ENCODE peak calls at places on chromosomes 11 and 22, in nine cellular contexts. One of them, this sample, is unnamed.

GRCh38 chr22:28034760-28035401 is 115.8 kb upstream of the PITPNB start:
- DNase-seq in fibroblast of mammary gland: peak
- DNase-seq in mesothelial cell of epicardium: peak
- DNase-seq in kidney: peak
- DNase-seq in body of pancreas: peak
- DNase-seq in upper lobe of left lung: no peak
- DNase-seq in lower lobe of right lung: no peak
- DNase-seq in GM13976: no peak
- DNase-seq in cardiac muscle cell: peak
- DNase-seq in this sample: peak

GRCh38 chr11:94477644-94478043 is 16.0 kb downstream of the MRE11 start:
- DNase-seq in fibroblast of mammary gland: no peak
- DNase-seq in mesothelial cell of epicardium: no peak
- DNase-seq in kidney: no peak
- DNase-seq in body of pancreas: no peak
- DNase-seq in upper lobe of left lung: no peak
- DNase-seq in lower lobe of right lung: no peak
- DNase-seq in GM13976: no peak
- DNase-seq in cardiac muscle cell: no peak
- DNase-seq in this sample: no peak

GRCh38 chr11:19938051-19938856 is 222.0 kb downstream of the DBX1 start:
- DNase-seq in fibroblast of mammary gland: peak
- DNase-seq in mesothelial cell of epicardium: no peak
- DNase-seq in kidney: no peak
- DNase-seq in body of pancreas: peak
- DNase-seq in upper lobe of left lung: no peak
- DNase-seq in lower lobe of right lung: peak
- DNase-seq in GM13976: peak
- DNase-seq in cardiac muscle cell: peak
- DNase-seq in this sample: peak

GRCh38 chr11:72239296-72239848 is 4.6 kb downstream of the PHOX2A start:
- DNase-seq in fibroblast of mammary gland: peak
- DNase-seq in mesothelial cell of epicardium: no peak
- DNase-seq in kidney: peak
- DNase-seq in body of pancreas: no peak
- DNase-seq in upper lobe of left lung: peak
- DNase-seq in lower lobe of right lung: peak
- DNase-seq in GM13976: peak
- DNase-seq in cardiac muscle cell: peak
- DNase-seq in this sample: peak

GRCh38 chr11:70016666-70017347 is 61.3 kb upstream of the ANO1 start:
- DNase-seq in fibroblast of mammary gland: peak
- DNase-seq in mesothelial cell of epicardium: no peak
- DNase-seq in kidney: no peak
- DNase-seq in body of pancreas: no peak
- DNase-seq in upper lobe of left lung: no peak
- DNase-seq in lower lobe of right lung: no peak
- DNase-seq in GM13976: no peak
- DNase-seq in cardiac muscle cell: peak
- DNase-seq in this sample: peak

GRCh38 chr22:25172153-25172552 is 27.5 kb upstream of the CRYBB3 start:
- DNase-seq in fibroblast of mammary gland: no peak
- DNase-seq in mesothelial cell of epicardium: no peak
- DNase-seq in kidney: no peak
- DNase-seq in body of pancreas: no peak
- DNase-seq in upper lobe of left lung: no peak
- DNase-seq in lower lobe of right lung: no peak
- DNase-seq in GM13976: peak
- DNase-seq in cardiac muscle cell: peak
- DNase-seq in this sample: peak

GRCh38 chr11:117970400-117971024 is 15.7 kb upstream of the IL10RA start:
- DNase-seq in fibroblast of mammary gland: no peak
- DNase-seq in mesothelial cell of epicardium: no peak
- DNase-seq in kidney: no peak
- DNase-seq in body of pancreas: no peak
- DNase-seq in upper lobe of left lung: no peak
- DNase-seq in lower lobe of right lung: no peak
- DNase-seq in GM13976: no peak
- DNase-seq in cardiac muscle cell: peak
- DNase-seq in this sample: no peak

GRCh38 chr22:47698906-47699305 is 936.5 kb downstream of the TBC1D22A start:
- DNase-seq in fibroblast of mammary gland: no peak
- DNase-seq in mesothelial cell of epicardium: no peak
- DNase-seq in kidney: no peak
- DNase-seq in body of pancreas: no peak
- DNase-seq in upper lobe of left lung: no peak
- DNase-seq in lower lobe of right lung: no peak
- DNase-seq in GM13976: no peak
- DNase-seq in cardiac muscle cell: no peak
- DNase-seq in this sample: no peak

GRCh38 chr11:1847006-1847735 is 5.7 kb upstream of the LSP1 start:
- DNase-seq in fibroblast of mammary gland: no peak
- DNase-seq in mesothelial cell of epicardium: no peak
- DNase-seq in kidney: peak
- DNase-seq in body of pancreas: no peak
- DNase-seq in upper lobe of left lung: peak
- DNase-seq in lower lobe of right lung: no peak
- DNase-seq in GM13976: no peak
- DNase-seq in cardiac muscle cell: no peak
- DNase-seq in this sample: no peak

GRCh38 chr11:126585388-126586302 is 230.2 kb downstream of the ST3GAL4 start:
- DNase-seq in fibroblast of mammary gland: peak
- DNase-seq in mesothelial cell of epicardium: peak
- DNase-seq in kidney: no peak
- DNase-seq in body of pancreas: peak
- DNase-seq in upper lobe of left lung: no peak
- DNase-seq in lower lobe of right lung: no peak
- DNase-seq in GM13976: no peak
- DNase-seq in cardiac muscle cell: peak
- DNase-seq in this sample: peak

GRCh38 chr11:38182126-38182907 is 1584.3 kb upstream of the RAG2 start:
- DNase-seq in fibroblast of mammary gland: no peak
- DNase-seq in mesothelial cell of epicardium: no peak
- DNase-seq in kidney: no peak
- DNase-seq in body of pancreas: no peak
- DNase-seq in upper lobe of left lung: no peak
- DNase-seq in lower lobe of right lung: no peak
- DNase-seq in GM13976: no peak
- DNase-seq in cardiac muscle cell: peak
- DNase-seq in this sample: no peak

GRCh38 chr11:95697614-95698408 is 91.8 kb downstream of the FAM76B start:
- DNase-seq in fibroblast of mammary gland: no peak
- DNase-seq in mesothelial cell of epicardium: no peak
- DNase-seq in kidney: no peak
- DNase-seq in body of pancreas: no peak
- DNase-seq in upper lobe of left lung: no peak
- DNase-seq in lower lobe of right lung: no peak
- DNase-seq in GM13976: no peak
- DNase-seq in cardiac muscle cell: peak
- DNase-seq in this sample: no peak

DNA sequence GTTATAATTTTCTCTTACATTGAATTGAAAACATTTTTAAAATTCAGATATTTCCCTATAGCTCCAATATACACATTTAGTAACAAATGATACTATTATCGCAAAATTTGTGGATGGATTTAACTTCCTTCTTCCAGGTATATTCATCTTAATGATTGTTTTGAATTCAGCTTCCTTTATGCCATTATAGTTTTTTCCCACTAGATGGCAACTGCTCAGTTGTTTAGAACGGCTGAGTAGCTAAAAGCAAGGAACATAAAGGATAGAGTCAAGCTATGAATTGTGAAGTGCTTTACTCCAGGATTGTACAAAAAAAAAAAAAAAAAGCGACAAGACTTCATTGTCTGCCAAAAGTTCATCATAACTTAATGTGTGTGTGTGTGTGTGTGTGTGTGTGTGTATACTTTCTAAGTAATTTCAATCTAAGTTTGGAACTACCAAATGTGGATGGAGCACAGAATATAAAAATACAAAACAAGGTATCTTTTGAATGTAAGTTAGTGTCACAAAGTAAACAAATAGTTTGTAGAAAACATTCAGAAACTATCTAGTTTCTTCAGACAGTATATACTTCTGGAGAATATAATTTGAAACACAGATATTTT is 846.4 kb downstream of the DLG2 start:
- DNase-seq in fibroblast of mammary gland: peak
- DNase-seq in mesothelial cell of epicardium: no peak
- DNase-seq in kidney: no peak
- DNase-seq in body of pancreas: no peak
- DNase-seq in upper lobe of left lung: no peak
- DNase-seq in lower lobe of right lung: no peak
- DNase-seq in GM13976: no peak
- DNase-seq in cardiac muscle cell: peak
- DNase-seq in this sample: peak
- TF ChIP-seq CTCF in fibroblast of mammary gland: peak
- TF ChIP-seq CTCF in mesothelial cell of epicardium: peak
- TF ChIP-seq CTCF in kidney: peak
- TF ChIP-seq CTCF in body of pancreas: peak
- TF ChIP-seq CTCF in upper lobe of left lung: peak
- TF ChIP-seq CTCF in lower lobe of right lung: peak
- TF ChIP-seq CTCF in GM13976: no peak
- TF ChIP-seq CTCF in cardiac muscle cell: peak
- TF ChIP-seq CTCF in this sample: peak

GRCh38 chr11:114395776-114396175 is 4.5 kb downstream of the C11orf71 start:
- DNase-seq in fibroblast of mammary gland: peak
- DNase-seq in mesothelial cell of epicardium: no peak
- DNase-seq in kidney: no peak
- DNase-seq in body of pancreas: no peak
- DNase-seq in upper lobe of left lung: no peak
- DNase-seq in lower lobe of right lung: no peak
- DNase-seq in GM13976: no peak
- DNase-seq in cardiac muscle cell: no peak
- DNase-seq in this sample: peak
- TF ChIP-seq CTCF in fibroblast of mammary gland: peak
- TF ChIP-seq CTCF in mesothelial cell of epicardium: no peak
- TF ChIP-seq CTCF in kidney: no peak
- TF ChIP-seq CTCF in body of pancreas: no peak
- TF ChIP-seq CTCF in upper lobe of left lung: no peak
- TF ChIP-seq CTCF in lower lobe of right lung: no peak
- TF ChIP-seq CTCF in GM13976: no peak
- TF ChIP-seq CTCF in cardiac muscle cell: peak
- TF ChIP-seq CTCF in this sample: peak

DNA sequence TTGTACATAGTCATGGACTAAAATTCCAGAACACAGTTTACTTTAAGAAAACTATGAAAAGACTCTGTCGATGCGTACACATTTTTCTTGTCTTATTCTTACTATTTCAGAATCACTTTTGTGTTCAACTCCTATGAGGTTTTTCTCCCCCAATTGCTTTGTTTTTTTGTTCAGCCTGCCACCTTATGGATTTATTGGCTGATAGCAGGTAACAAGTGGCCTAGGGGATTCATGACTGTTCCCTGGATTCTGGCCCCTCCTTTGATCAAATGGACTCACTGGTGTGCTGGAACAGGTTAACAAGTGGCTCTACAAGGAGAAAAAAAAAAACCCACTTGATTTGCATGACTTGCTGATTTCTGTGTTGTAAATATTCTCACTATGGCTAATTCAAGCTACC is 10.6 kb downstream of the MMP20 start:
- DNase-seq in fibroblast of mammary gland: no peak
- DNase-seq in mesothelial cell of epicardium: no peak
- DNase-seq in kidney: no peak
- DNase-seq in body of pancreas: no peak
- DNase-seq in upper lobe of left lung: no peak
- DNase-seq in lower lobe of right lung: no peak
- DNase-seq in GM13976: no peak
- DNase-seq in cardiac muscle cell: no peak
- DNase-seq in this sample: peak
- TF ChIP-seq CTCF in fibroblast of mammary gland: no peak
- TF ChIP-seq CTCF in mesothelial cell of epicardium: no peak
- TF ChIP-seq CTCF in kidney: no peak
- TF ChIP-seq CTCF in body of pancreas: no peak
- TF ChIP-seq CTCF in upper lobe of left lung: no peak
- TF ChIP-seq CTCF in lower lobe of right lung: no peak
- TF ChIP-seq CTCF in GM13976: peak
- TF ChIP-seq CTCF in cardiac muscle cell: no peak
- TF ChIP-seq CTCF in this sample: no peak

DNA sequence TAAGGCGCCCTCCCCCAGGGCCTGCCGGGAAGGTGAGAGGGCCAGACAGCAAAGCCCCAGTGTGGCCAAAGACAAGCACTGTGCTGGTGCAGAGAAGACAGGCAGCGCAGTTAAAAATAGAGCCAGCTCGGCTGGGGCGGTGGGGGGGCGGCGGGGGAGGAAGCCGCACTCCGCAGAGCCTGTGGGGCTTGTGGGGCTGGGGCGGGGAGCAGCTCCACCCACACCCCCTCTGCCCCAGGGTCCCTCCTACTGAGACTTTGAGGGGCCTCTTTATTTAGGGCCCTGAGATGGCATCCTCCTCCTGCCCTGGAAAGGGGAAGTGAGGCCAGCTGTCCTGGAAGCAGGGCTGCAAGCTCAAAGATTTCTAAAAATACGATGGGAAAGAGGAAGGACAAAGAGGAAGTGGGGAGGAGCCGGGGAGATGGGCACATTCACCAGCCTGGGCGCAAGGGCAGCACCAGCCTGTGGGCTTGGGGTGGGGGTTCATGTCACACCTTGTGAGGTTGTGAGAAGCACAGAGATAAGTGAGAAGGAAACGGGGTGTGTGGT is 2.6 kb downstream of the CYTH4 start:
- DNase-seq in fibroblast of mammary gland: no peak
- DNase-seq in mesothelial cell of epicardium: no peak
- DNase-seq in kidney: no peak
- DNase-seq in body of pancreas: no peak
- DNase-seq in upper lobe of left lung: peak
- DNase-seq in lower lobe of right lung: peak
- DNase-seq in GM13976: peak
- DNase-seq in cardiac muscle cell: no peak
- DNase-seq in this sample: no peak
- TF ChIP-seq CTCF in fibroblast of mammary gland: no peak
- TF ChIP-seq CTCF in mesothelial cell of epicardium: no peak
- TF ChIP-seq CTCF in kidney: no peak
- TF ChIP-seq CTCF in body of pancreas: no peak
- TF ChIP-seq CTCF in upper lobe of left lung: no peak
- TF ChIP-seq CTCF in lower lobe of right lung: no peak
- TF ChIP-seq CTCF in GM13976: no peak
- TF ChIP-seq CTCF in cardiac muscle cell: no peak
- TF ChIP-seq CTCF in this sample: no peak

This sample was measured in MCF 10A.